ENCODE peak calls at places on chromosomes 1 and 21, in nine cellular contexts. O, Q, P, S, H, J, T, A and E are unnamed samples.

GRCh38 chr1:78304766-78305165 is 186.0 kb upstream of the PTGFR start:
- DNase-seq in O (no peak), Q (no peak), P (no peak), S (no peak), H (no peak), J (no peak), T (no peak), A (no peak), E (no peak)

GRCh38 chr21:31612889-31613785 is 46.4 kb upstream of the SOD1 start:
- DNase-seq in O (peak; percentile 2), Q (no peak), P (no peak), S (no peak), H (no peak), J (no peak), T (no peak), A (no peak), E (no peak)

GRCh38 chr1:65059930-65060538 is 88.0 kb upstream of the AK4 start:
- DNase-seq in O (peak; percentile 44), Q (peak; percentile 55), P (no peak), S (peak; percentile 18), H (no peak), J (no peak), T (peak; percentile 25), A (no peak), E (no peak)

GRCh38 chr1:205013683-205014367 is 29.2 kb upstream of the CNTN2 start:
- DNase-seq in O (no peak), Q (no peak), P (no peak), S (peak; percentile 4), H (peak; percentile 63), J (peak; percentile 71), T (no peak), A (peak; percentile 5), E (no peak)

GRCh38 chr21:38992737-38993136 is 187.0 kb downstream of the ETS2 start:
- DNase-seq in O (no peak), Q (no peak), P (no peak), S (no peak), H (no peak), J (no peak), T (no peak), A (no peak), E (no peak)

GRCh38 chr1:230833511-230833910 is 34.8 kb downstream of the C1orf198 start:
- DNase-seq in O (no peak), Q (no peak), P (no peak), S (no peak), H (no peak), J (no peak), T (no peak), A (no peak), E (no peak)

GRCh38 chr1:11650331-11650991 is 3.8 kb downstream of the FBXO2 start:
- DNase-seq in O (peak; percentile 67), Q (peak; percentile 91), P (peak; percentile 79), S (peak; percentile 59), H (no peak), J (peak; percentile 56), T (peak; percentile 77), A (peak; percentile 47), E (peak; percentile 70)

GRCh38 chr1:36622741-36623648 is 140.3 kb upstream of the CSF3R start:
- DNase-seq in O (no peak), Q (no peak), P (no peak), S (peak; percentile 4), H (no peak), J (no peak), T (no peak), A (no peak), E (no peak)

GRCh38 chr1:92473781-92474495 is 12.8 kb downstream of the GFI1 start:
- DNase-seq in O (no peak), Q (no peak), P (no peak), S (no peak), H (no peak), J (no peak), T (no peak), A (no peak), E (no peak)

GRCh38 chr1:167401260-167401873 is 117.0 kb downstream of the CD247 start:
- DNase-seq in O (peak; percentile 35), Q (peak; percentile 87), P (no peak), S (peak; percentile 62), H (peak; percentile 25), J (no peak), T (peak; percentile 37), A (peak; percentile 44), E (peak; percentile 38)

GRCh38 chr1:96845464-96845863 is 123.9 kb downstream of the PTBP2 start:
- DNase-seq in O (peak; percentile 17), Q (no peak), P (no peak), S (peak; percentile 44), H (no peak), J (no peak), T (peak; percentile 1), A (no peak), E (no peak)

GRCh38 chr1:147647796-147648633 is 22.3 kb downstream of the ACP6 start:
- DNase-seq in O (no peak), Q (no peak), P (no peak), S (peak; percentile 45), H (no peak), J (no peak), T (peak; percentile 50), A (no peak), E (no peak)

GRCh38 chr1:30732277-30732996 is 9.1 kb upstream of the MATN1 start:
- DNase-seq in O (no peak), Q (no peak), P (no peak), S (no peak), H (no peak), J (no peak), T (no peak), A (peak; percentile 34), E (no peak)

GRCh38 chr1:244302889-244303609 is 148.7 kb downstream of the ADSS2 start:
- DNase-seq in O (peak; percentile 59), Q (no peak), P (no peak), S (peak; percentile 43), H (no peak), J (no peak), T (no peak), A (peak; percentile 84), E (no peak)

GRCh38 chr1:155741908-155742307 is 53.0 kb downstream of the DAP3 start:
- DNase-seq in O (no peak), Q (no peak), P (peak; percentile 23), S (no peak), H (no peak), J (no peak), T (no peak), A (no peak), E (no peak)

GRCh38 chr1:22563671-22564612 is 653 bp downstream of the EPHA8 start:
- DNase-seq in O (no peak), Q (no peak), P (no peak), S (no peak), H (no peak), J (no peak), T (no peak), A (no peak), E (no peak)

GRCh38 chr1:32307313-32307712 is 15.4 kb downstream of the HDAC1 start:
- DNase-seq in O (no peak), Q (no peak), P (no peak), S (peak; percentile 55), H (no peak), J (no peak), T (no peak), A (no peak), E (no peak)

GRCh38 chr1:160911441-160911840 is 26.5 kb upstream of the ITLN1 start:
- DNase-seq in O (no peak), Q (no peak), P (no peak), S (peak; percentile 90), H (no peak), J (no peak), T (no peak), A (peak; percentile 3), E (no peak)

GRCh38 chr1:223819730-223820514 is 25.8 kb downstream of the TP53BP2 start:
- DNase-seq in O (peak; percentile 63), Q (no peak), P (no peak), S (peak; percentile 15), H (no peak), J (no peak), T (no peak), A (peak; percentile 31), E (no peak)

GRCh38 chr1:232963366-232963765 is 13.0 kb downstream of the NTPCR start:
- DNase-seq in O (peak; percentile 26), Q (no peak), P (no peak), S (no peak), H (no peak), J (no peak), T (no peak), A (no peak), E (no peak)

DNA sequence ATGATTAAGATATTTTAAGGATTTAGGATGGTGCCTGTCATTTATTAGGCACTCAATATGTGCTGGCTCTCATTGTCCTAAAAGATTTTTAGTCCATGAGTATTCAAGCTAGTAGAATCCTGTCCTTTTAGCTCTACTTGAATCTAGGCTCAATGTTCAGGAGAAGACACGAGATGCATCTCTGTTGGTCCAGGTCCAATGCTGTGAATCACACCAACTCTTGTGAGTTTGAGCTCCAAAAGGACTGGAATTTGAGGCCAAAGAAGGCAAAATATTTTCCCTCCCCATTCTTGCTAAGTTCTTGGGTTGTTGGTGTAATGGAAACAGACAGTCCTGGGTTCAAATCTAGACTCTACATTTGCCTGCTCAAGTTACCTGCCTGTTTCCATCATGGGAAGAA is 1.4 kb upstream of the PODN start:
- DNase-seq in O (no peak), Q (no peak), P (peak; percentile 72), S (no peak), H (peak; percentile 68), J (peak; percentile 69), T (no peak), A (no peak), E (no peak)
- H3K27me3 ChIP-seq in O (peaks cover 38% of the 10 kb centered on the region), Q (peaks cover 24% of the 10 kb centered on the region), P (no peaks in the 10 kb centered on the region), S (peaks cover 5% of the 10 kb centered on the region), H (no peaks in the 10 kb centered on the region), J (no peaks in the 10 kb centered on the region), T (peaks cover 19% of the 10 kb centered on the region), A (no peaks in the 10 kb centered on the region), E (peaks cover 4% of the 10 kb centered on the region)

GRCh38 chr1:201376107-201376463 is 1.4 kb downstream of the TNNT2 start:
- DNase-seq in O (no peak), Q (no peak), P (no peak), S (no peak), H (no peak), J (no peak), T (no peak), A (no peak), E (no peak)
- H3K27me3 ChIP-seq in O (no peaks in the 10 kb centered on the region), Q (peaks cover 59% of the 10 kb centered on the region), P (no peaks in the 10 kb centered on the region), S (no peaks in the 10 kb centered on the region), H (no peaks in the 10 kb centered on the region), J (no peaks in the 10 kb centered on the region), T (no peaks in the 10 kb centered on the region), A (peaks cover 49% of the 10 kb centered on the region), E (no peaks in the 10 kb centered on the region)

DNA sequence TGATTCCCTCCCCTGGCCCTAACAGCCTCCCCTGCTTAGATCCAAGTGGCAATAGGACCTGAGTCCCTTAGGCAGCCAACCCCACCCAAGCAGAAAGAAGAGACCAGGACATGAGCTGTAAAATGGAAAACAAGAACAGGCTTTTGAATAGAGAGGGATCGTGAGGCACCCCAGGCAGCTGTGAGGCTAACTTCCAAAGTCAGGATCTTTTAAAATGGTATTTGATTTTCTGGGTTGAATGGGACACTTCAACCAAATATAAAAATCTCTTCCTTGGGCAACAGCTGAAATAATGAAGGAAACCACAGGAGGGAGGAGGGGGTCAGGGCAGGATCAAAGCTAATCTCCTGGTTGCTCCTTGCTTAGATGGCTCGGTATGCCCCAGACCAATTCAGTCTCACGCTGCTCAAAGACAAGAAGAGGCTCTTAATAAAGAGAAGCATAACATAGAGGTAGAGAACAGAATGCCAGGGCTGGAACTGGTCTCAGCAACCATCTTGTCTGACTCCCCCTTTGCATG is 28.6 kb upstream of the AVPR1B start:
- DNase-seq in O (no peak), Q (peak; percentile 3), P (no peak), S (no peak), H (no peak), J (no peak), T (no peak), A (no peak), E (no peak)
- H3K27me3 ChIP-seq in O (peaks cover 42% of the 10 kb centered on the region), Q (no peaks in the 10 kb centered on the region), P (no peaks in the 10 kb centered on the region), S (no peaks in the 10 kb centered on the region), H (no peaks in the 10 kb centered on the region), J (no peaks in the 10 kb centered on the region), T (no peaks in the 10 kb centered on the region), A (peaks cover 4% of the 10 kb centered on the region), E (no peaks in the 10 kb centered on the region)

GRCh38 chr1:157307491-157307890 is 169.3 kb upstream of the ETV3 start:
- DNase-seq in O (no peak), Q (peak; percentile 47), P (no peak), S (no peak), H (no peak), J (no peak), T (no peak), A (no peak), E (no peak)
- H3K27me3 ChIP-seq in O (peaks cover 11% of the 10 kb centered on the region), Q (no peaks in the 10 kb centered on the region), P (no peaks in the 10 kb centered on the region), S (no peaks in the 10 kb centered on the region), H (no peaks in the 10 kb centered on the region), J (no peaks in the 10 kb centered on the region), T (no peaks in the 10 kb centered on the region), A (peaks cover 37% of the 10 kb centered on the region), E (peaks cover 5% of the 10 kb centered on the region)